ENCODE peak calls at places on chromosomes 3 and 15, in six cellular contexts. I is esophagus squamous epithelium; Y is CD4-positive, alpha-beta T cell; P is endothelial cell of umbilical vein; F is osteoblast; E is thoracic aorta. A is an unnamed sample.

GRCh38 chr15:52183562-52184173 is 7.5 kb downstream of the GNB5 start:
- DNase-seq in I (no peak), Y (no peak), P (peak; percentile 51), F (peak; percentile 91), E (no peak), A (no peak)

GRCh38 chr3:67662733-67663132 is 8.3 kb upstream of the SUCLG2 start:
- DNase-seq in I (no peak), Y (no peak), P (no peak), F (no peak), E (no peak), A (no peak)

GRCh38 chr3:70990190-70990589 is 593.3 kb downstream of the FOXP1 start:
- DNase-seq in I (no peak), Y (no peak), P (no peak), F (no peak), E (no peak), A (no peak)

GRCh38 chr15:53447053-53447574 is 312.3 kb downstream of the WDR72 start:
- DNase-seq in I (no peak), Y (no peak), P (no peak), F (no peak), E (no peak), A (no peak)

GRCh38 chr3:182713743-182714517 is 79.4 kb upstream of the ATP11B start:
- DNase-seq in I (no peak), Y (no peak), P (peak; percentile 75), F (peak; percentile 83), E (no peak), A (no peak)

GRCh38 chr15:31069360-31070000 is 32.0 kb downstream of the TRPM1 start:
- DNase-seq in I (no peak), Y (no peak), P (peak; percentile 17), F (no peak), E (no peak), A (no peak)

GRCh38 chr3:156404217-156404616 is 150.7 kb downstream of the SSR3 start:
- DNase-seq in I (no peak), Y (no peak), P (peak; percentile 4), F (no peak), E (no peak), A (no peak)

GRCh38 chr15:93298901-93299300 is 209.9 kb upstream of the RGMA start:
- DNase-seq in I (no peak), Y (no peak), P (no peak), F (no peak), E (no peak), A (no peak)

GRCh38 chr3:79467721-79468120 is 300.1 kb downstream of the ROBO1 start:
- DNase-seq in I (no peak), Y (no peak), P (no peak), F (no peak), E (no peak), A (no peak)

GRCh38 chr3:30544811-30545210 is 61.6 kb upstream of the TGFBR2 start:
- DNase-seq in I (no peak), Y (no peak), P (peak; percentile 99), F (peak; percentile 68), E (no peak), A (no peak)

GRCh38 chr15:92845109-92845508 is 55.0 kb upstream of the CHD2 start:
- DNase-seq in I (no peak), Y (no peak), P (peak; percentile 81), F (no peak), E (no peak), A (no peak)

DNA sequence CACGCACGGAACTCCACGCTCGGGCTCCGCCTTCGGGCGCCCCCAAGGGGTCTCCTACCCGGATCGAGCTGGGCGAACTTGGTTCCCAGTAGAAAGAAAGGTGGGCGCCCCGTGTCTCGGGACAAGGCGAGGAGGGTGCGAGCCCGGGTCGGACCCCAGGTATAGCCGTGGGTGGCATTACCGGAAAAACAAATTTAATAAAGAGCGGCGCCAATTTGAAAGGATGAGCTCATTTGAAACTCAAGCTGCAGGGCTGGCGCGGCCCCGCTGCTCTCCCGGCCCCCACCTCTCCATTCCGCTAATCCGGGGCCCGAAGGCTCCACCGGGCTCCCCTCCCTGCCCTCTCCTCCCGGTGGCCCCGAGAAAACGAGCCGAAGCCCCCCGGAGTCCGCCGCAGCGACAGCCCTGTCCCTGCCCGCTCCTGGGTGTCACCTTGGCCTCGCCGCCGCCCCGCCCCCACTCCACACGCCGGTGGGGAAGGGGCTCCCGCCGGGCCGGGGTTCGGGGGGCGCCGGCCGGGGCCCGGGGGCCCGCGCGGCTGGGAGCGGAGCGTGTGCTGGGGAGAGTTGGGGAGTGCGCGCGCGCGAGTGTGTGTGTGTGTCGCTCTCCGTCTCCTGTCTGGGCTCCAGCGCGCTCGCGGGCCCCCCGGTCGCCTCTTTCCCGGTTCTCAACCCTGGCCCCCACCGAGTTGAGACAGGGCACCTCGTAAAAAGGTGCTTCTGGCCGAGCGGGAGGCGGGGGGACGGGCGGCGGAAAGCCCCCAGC is 1.4 kb downstream of the IGF2BP2 start:
- DNase-seq in I (no peak), Y (no peak), P (peak; percentile 51), F (peak; percentile 86), E (no peak), A (no peak)
- H3K27ac ChIP-seq in I (peak overlapping the region; percentile 82), Y (no peak overlapping the region), P (peak overlapping the region; percentile 84), F (peak overlapping the region; percentile 92), E (no peak overlapping the region), A (no peak overlapping the region)

GRCh38 chr3:66508461-66508860 is 7.6 kb upstream of the LRIG1 start:
- DNase-seq in I (no peak), Y (no peak), P (no peak), F (no peak), E (no peak), A (no peak)
- H3K27ac ChIP-seq in I (no peak overlapping the region), Y (no peak overlapping the region), P (no peak overlapping the region), F (no peak overlapping the region), E (no peak overlapping the region), A (no peak overlapping the region)

GRCh38 chr15:100686725-100687488 is 84.5 kb downstream of the ASB7 start:
- DNase-seq in I (no peak), Y (no peak), P (no peak), F (peak; percentile 93), E (no peak), A (no peak)
- H3K27ac ChIP-seq in I (peak overlapping the region; percentile 64), Y (no peak overlapping the region), P (peak overlapping the region; percentile 52), F (peak overlapping the region; percentile 99), E (no peak overlapping the region), A (no peak overlapping the region)

GRCh38 chr3:49124203-49124602 is 3.6 kb upstream of the USP19 start:
- DNase-seq in I (no peak), Y (no peak), P (no peak), F (peak; percentile 80), E (no peak), A (no peak)

GRCh38 chr3:49123687-49124086 is 3.1 kb upstream of the USP19 start:
- DNase-seq in I (no peak), Y (no peak), P (no peak), F (peak; percentile 67), E (no peak), A (no peak)

GRCh38 chr3:49122886-49123545 is 2.4 kb upstream of the USP19 start:
- DNase-seq in I (no peak), Y (no peak), P (no peak), F (peak; percentile 52), E (no peak), A (no peak)

GRCh38 chr3:49122022-49122421 is 1.4 kb upstream of the USP19 start:
- DNase-seq in I (no peak), Y (no peak), P (no peak), F (peak; percentile 41), E (no peak), A (no peak)

GRCh38 chr3:49124991-49125670 is 4.5 kb upstream of the USP19 start:
- DNase-seq in I (no peak), Y (no peak), P (no peak), F (peak; percentile 89), E (no peak), A (no peak)
- H3K27ac ChIP-seq in I (no peak overlapping the region), Y (no peak overlapping the region), P (no peak overlapping the region), F (no peak overlapping the region), E (no peak overlapping the region), A (no peak overlapping the region)

GRCh38 chr15:85003593-85004312 is 22.1 kb downstream of the PDE8A start:
- DNase-seq in I (no peak), Y (no peak), P (no peak), F (no peak), E (no peak), A (no peak)
- H3K27ac ChIP-seq in I (no peak overlapping the region), Y (no peak overlapping the region), P (no peak overlapping the region), F (no peak overlapping the region), E (no peak overlapping the region), A (peak overlapping the region; percentile 49)

GRCh38 chr3:177446160-177446559 is 248.9 kb upstream of the TBL1XR1 start:
- DNase-seq in I (no peak), Y (no peak), P (peak; percentile 68), F (no peak), E (no peak), A (no peak)
- H3K27ac ChIP-seq in I (peak overlapping the region; percentile 87), Y (no peak overlapping the region), P (no peak overlapping the region), F (no peak overlapping the region), E (no peak overlapping the region), A (no peak overlapping the region)

DNA sequence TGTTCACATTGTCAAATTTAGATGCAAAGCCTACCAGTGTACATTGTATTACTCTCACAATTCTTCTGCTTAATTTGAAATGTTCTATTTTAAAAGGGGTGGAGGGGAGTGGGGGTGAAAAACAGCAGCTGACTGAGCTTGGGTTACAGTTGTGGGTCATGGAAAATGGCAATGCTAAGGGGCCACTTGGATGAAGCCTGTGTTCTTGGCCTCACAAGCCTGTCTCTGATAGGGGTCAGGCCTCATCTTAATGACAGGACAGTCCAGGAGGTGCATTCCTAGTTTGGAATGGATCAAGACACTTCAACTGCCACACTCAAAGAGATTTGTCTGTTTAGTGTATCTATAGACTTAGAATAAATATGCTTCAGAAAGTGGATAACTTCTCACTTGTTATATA is 158.2 kb downstream of the TNIK start:
- DNase-seq in I (no peak), Y (no peak), P (no peak), F (no peak), E (no peak), A (no peak)
- H3K27ac ChIP-seq in I (no peak overlapping the region), Y (no peak overlapping the region), P (no peak overlapping the region), F (no peak overlapping the region), E (no peak overlapping the region), A (no peak overlapping the region)

GRCh38 chr15:66756220-66756769 is 54.3 kb downstream of the SMAD6 start:
- DNase-seq in I (no peak), Y (no peak), P (no peak), F (no peak), E (no peak), A (no peak)
- H3K27ac ChIP-seq in I (no peak overlapping the region), Y (no peak overlapping the region), P (no peak overlapping the region), F (peak overlapping the region; percentile 13), E (peak overlapping the region; percentile 44), A (no peak overlapping the region)

GRCh38 chr15:48544816-48545215 is 100.7 kb downstream of the FBN1 start:
- DNase-seq in I (no peak), Y (no peak), P (no peak), F (no peak), E (no peak), A (no peak)
- H3K27ac ChIP-seq in I (no peak overlapping the region), Y (no peak overlapping the region), P (no peak overlapping the region), F (peak overlapping the region; percentile 94), E (no peak overlapping the region), A (no peak overlapping the region)

A was measured in substantia nigra.